ENCODE peak calls at places on chromosomes 6 and 20, in four cellular contexts. One of them, this sample, is unnamed.

GRCh38 chr6:133040025-133040838 is 200.9 kb upstream of the EYA4 start:
- DNase-seq in nephron progenitor cell: no peak
- DNase-seq in heart right ventricle: no peak
- DNase-seq in AG04450: no peak
- DNase-seq in this sample: peak

GRCh38 chr6:123625697-123626096 is 11.1 kb downstream of the TRDN start:
- DNase-seq in AG04450: no peak
- DNase-seq in nephron progenitor cell: no peak
- DNase-seq in heart right ventricle: no peak
- DNase-seq in this sample: no peak

GRCh38 chr6:55659304-55659703 is 80.3 kb upstream of the HMGCLL1 start:
- DNase-seq in heart right ventricle: no peak
- DNase-seq in nephron progenitor cell: no peak
- DNase-seq in AG04450: no peak
- DNase-seq in this sample: no peak

GRCh38 chr20:47063407-47063806 is 168.8 kb downstream of the EYA2 start:
- DNase-seq in heart right ventricle: no peak
- DNase-seq in AG04450: no peak
- DNase-seq in nephron progenitor cell: no peak
- DNase-seq in this sample: no peak

GRCh38 chr6:125931733-125932450 is 24.7 kb upstream of the HINT3 start:
- DNase-seq in heart right ventricle: no peak
- DNase-seq in AG04450: no peak
- DNase-seq in nephron progenitor cell: no peak
- DNase-seq in this sample: peak

GRCh38 chr6:36320475-36320874 is 16.2 kb downstream of the BNIP5 start:
- DNase-seq in AG04450: no peak
- DNase-seq in nephron progenitor cell: no peak
- DNase-seq in heart right ventricle: no peak
- DNase-seq in this sample: no peak

GRCh38 chr20:13302647-13303425 is 81.8 kb downstream of the ISM1 start:
- DNase-seq in AG04450: no peak
- DNase-seq in nephron progenitor cell: peak
- DNase-seq in heart right ventricle: no peak
- DNase-seq in this sample: peak

GRCh38 chr20:47319517-47320252 is 36.8 kb downstream of the ZMYND8 start:
- DNase-seq in AG04450: no peak
- DNase-seq in nephron progenitor cell: peak
- DNase-seq in heart right ventricle: peak
- DNase-seq in this sample: no peak

GRCh38 chr6:163945813-163946212 is 531.3 kb downstream of the QKI start:
- DNase-seq in AG04450: no peak
- DNase-seq in nephron progenitor cell: no peak
- DNase-seq in heart right ventricle: no peak
- DNase-seq in this sample: no peak

GRCh38 chr6:2165216-2165725 is 80.1 kb downstream of the GMDS start:
- DNase-seq in AG04450: no peak
- DNase-seq in heart right ventricle: no peak
- DNase-seq in nephron progenitor cell: no peak
- DNase-seq in this sample: no peak

GRCh38 chr20:56245761-56246160 is 2.8 kb upstream of the MC3R start:
- DNase-seq in heart right ventricle: no peak
- DNase-seq in nephron progenitor cell: no peak
- DNase-seq in AG04450: no peak
- DNase-seq in this sample: no peak

GRCh38 chr6:138157986-138158638 is 3.6 kb upstream of the ARFGEF3 start:
- DNase-seq in nephron progenitor cell: no peak
- DNase-seq in heart right ventricle: no peak
- DNase-seq in AG04450: no peak
- DNase-seq in this sample: no peak

GRCh38 chr6:160146454-160147145 is 25.0 kb downstream of the SLC22A1 start:
- DNase-seq in nephron progenitor cell: no peak
- DNase-seq in AG04450: no peak
- DNase-seq in heart right ventricle: no peak
- DNase-seq in this sample: no peak

GRCh38 chr6:77401231-77401630 is 62.1 kb downstream of the HTR1B start:
- DNase-seq in nephron progenitor cell: no peak
- DNase-seq in AG04450: no peak
- DNase-seq in heart right ventricle: no peak
- DNase-seq in this sample: no peak

GRCh38 chr6:38080889-38081288 is 261.4 kb downstream of the ZFAND3 start:
- DNase-seq in heart right ventricle: no peak
- DNase-seq in AG04450: no peak
- DNase-seq in nephron progenitor cell: no peak
- DNase-seq in this sample: no peak

GRCh38 chr6:6725120-6725833 is 136.8 kb downstream of the LY86 start:
- DNase-seq in heart right ventricle: no peak
- DNase-seq in AG04450: no peak
- DNase-seq in nephron progenitor cell: no peak
- DNase-seq in this sample: no peak

GRCh38 chr6:97705568-97705967 is 422.6 kb upstream of the MMS22L start:
- DNase-seq in AG04450: no peak
- DNase-seq in nephron progenitor cell: no peak
- DNase-seq in heart right ventricle: no peak
- DNase-seq in this sample: no peak
- TF ChIP-seq CTCF in AG04450: peak
- TF ChIP-seq CTCF in nephron progenitor cell: peak
- TF ChIP-seq CTCF in heart right ventricle: no peak
- TF ChIP-seq CTCF in this sample: no peak

DNA sequence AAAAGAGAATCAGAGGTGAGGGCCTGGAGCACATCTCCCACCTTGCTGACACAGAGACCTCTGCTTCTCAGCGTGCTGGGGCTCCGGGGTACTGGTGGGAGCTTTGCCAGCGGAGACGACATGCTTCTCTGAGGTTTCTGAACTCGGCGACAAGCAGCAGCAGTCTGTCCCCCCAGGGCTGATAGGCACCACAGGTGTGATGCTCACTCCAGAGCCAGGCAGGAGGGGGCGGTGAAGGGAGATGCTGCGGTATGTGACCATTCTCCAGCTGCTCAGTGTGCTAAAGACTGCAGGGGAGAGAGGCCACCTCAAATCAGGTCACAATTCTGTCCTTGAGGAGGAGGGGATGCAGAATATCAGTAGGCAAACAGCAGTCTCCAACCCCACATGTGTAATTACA is 219.9 kb downstream of the ALDH8A1 start:
- DNase-seq in nephron progenitor cell: no peak
- DNase-seq in AG04450: no peak
- DNase-seq in heart right ventricle: no peak
- DNase-seq in this sample: no peak
- TF ChIP-seq CTCF in nephron progenitor cell: no peak
- TF ChIP-seq CTCF in AG04450: no peak
- TF ChIP-seq CTCF in heart right ventricle: no peak
- TF ChIP-seq CTCF in this sample: no peak

DNA sequence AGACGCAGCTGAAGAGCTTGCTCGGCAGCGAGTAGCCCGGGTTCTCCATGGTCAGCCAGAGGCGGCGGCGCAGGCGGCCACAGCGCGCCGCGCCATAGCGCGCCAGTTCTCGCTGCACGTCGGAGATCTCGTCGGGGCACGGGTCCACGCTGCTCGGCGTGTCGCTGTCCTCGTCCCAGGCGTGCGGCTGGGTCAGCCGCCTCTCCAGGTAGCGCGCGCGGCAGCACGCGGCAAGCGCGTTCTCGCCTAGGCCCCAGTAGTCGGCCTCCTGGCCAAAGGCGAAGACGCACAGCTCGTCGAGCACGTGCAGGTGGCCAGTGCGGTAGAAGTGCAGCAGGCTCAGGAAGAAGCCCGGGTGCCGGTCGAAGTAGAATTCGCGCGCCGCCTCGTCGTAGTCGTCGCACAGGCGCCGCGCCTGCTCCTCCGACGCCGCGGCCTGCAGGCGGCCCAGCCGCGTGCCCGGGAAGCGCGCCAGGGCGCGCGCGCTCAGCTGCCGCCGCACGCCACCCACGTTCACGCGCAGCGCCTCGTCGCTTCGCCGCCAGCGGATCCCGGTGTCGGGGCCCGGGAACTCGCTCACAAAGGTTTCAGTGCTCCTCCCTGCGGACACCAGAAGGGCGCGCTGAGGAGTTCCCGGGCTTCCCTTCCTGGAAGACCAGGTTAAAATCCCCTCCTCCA is 2.7 kb downstream of the KCNS1 start:
- DNase-seq in nephron progenitor cell: peak
- DNase-seq in heart right ventricle: peak
- DNase-seq in AG04450: no peak
- DNase-seq in this sample: peak
- TF ChIP-seq CTCF in nephron progenitor cell: no peak
- TF ChIP-seq CTCF in heart right ventricle: no peak
- TF ChIP-seq CTCF in AG04450: peak
- TF ChIP-seq CTCF in this sample: no peak

GRCh38 chr6:63817492-63818050 is 182.0 kb downstream of the PHF3 start:
- DNase-seq in AG04450: no peak
- DNase-seq in nephron progenitor cell: no peak
- DNase-seq in heart right ventricle: no peak
- DNase-seq in this sample: no peak

GRCh38 chr6:63814459-63814858 is 178.9 kb downstream of the PHF3 start:
- DNase-seq in AG04450: no peak
- DNase-seq in heart right ventricle: no peak
- DNase-seq in nephron progenitor cell: no peak
- DNase-seq in this sample: no peak

GRCh38 chr6:63816401-63816975 is 180.9 kb downstream of the PHF3 start:
- DNase-seq in heart right ventricle: no peak
- DNase-seq in nephron progenitor cell: no peak
- DNase-seq in AG04450: no peak
- DNase-seq in this sample: no peak

GRCh38 chr6:63819831-63820230 is 184.2 kb downstream of the PHF3 start:
- DNase-seq in AG04450: no peak
- DNase-seq in heart right ventricle: no peak
- DNase-seq in nephron progenitor cell: no peak
- DNase-seq in this sample: no peak

DNA sequence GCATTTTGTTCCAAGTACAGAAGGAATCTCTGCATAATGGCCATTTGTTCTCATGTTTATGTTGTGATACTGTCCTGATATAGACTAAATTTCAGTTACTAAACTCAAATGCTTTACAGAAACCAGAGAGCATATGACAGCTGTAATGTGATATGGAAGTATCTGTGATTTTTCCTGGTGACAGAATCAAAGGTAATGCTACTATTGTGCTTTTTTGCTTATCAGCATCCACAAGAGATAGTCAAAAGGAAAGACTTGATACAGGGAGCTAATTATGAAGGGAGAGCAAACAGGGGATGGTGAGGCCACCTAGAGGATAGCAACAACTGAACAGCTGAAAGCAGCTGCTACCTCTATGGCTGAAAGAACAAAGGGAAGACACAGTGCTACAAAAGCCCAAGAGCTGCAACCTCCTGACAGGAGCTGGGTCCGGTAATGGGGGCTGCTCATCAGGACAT is 181.4 kb downstream of the PHF3 start:
- DNase-seq in heart right ventricle: no peak
- DNase-seq in nephron progenitor cell: no peak
- DNase-seq in AG04450: no peak
- DNase-seq in this sample: no peak
- TF ChIP-seq CTCF in heart right ventricle: no peak
- TF ChIP-seq CTCF in nephron progenitor cell: no peak
- TF ChIP-seq CTCF in AG04450: peak
- TF ChIP-seq CTCF in this sample: no peak

DNA sequence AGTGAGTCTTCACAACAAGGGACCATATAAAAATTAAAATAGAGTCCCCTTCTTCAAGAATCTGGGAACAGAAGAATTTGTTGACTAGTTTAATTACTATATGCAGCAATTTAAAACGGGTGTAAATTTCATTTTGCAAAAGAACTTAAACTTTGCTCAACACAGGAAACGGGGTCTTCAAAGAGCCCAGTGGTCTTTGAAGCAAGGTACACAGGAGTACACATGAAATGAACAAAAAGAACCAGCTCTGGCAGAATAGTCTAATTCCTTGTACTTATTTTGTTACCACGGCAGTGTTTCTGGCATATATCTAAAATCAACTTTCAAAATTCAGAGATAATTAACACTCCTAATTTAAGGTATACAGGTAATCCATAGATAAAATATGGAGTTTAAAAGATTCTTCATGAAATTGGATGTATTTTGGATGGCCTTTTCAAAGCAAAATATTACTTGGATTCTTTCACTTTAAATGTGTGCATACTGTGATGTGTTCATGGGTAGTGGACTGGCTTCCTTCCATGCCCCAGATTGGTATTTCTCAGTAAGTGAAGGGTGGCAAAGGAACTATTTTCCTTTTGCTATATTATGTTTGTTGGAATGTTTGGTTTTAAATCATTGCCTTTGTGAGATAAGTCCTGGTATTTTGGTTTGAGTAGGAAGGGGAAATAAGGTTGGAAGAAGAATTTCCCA is 96.8 kb upstream of the THEMIS start:
- DNase-seq in nephron progenitor cell: no peak
- DNase-seq in AG04450: no peak
- DNase-seq in heart right ventricle: no peak
- DNase-seq in this sample: no peak
- TF ChIP-seq CTCF in nephron progenitor cell: no peak
- TF ChIP-seq CTCF in AG04450: no peak
- TF ChIP-seq CTCF in heart right ventricle: no peak
- TF ChIP-seq CTCF in this sample: no peak

GRCh38 chr20:44401052-44401769 is 45.7 kb downstream of the HNF4A start:
- DNase-seq in heart right ventricle: no peak
- DNase-seq in nephron progenitor cell: no peak
- DNase-seq in AG04450: no peak
- DNase-seq in this sample: no peak
- TF ChIP-seq CTCF in heart right ventricle: no peak
- TF ChIP-seq CTCF in nephron progenitor cell: no peak
- TF ChIP-seq CTCF in AG04450: no peak
- TF ChIP-seq CTCF in this sample: no peak

GRCh38 chr6:68343901-68344300 is 291.2 kb upstream of the ADGRB3 start:
- DNase-seq in nephron progenitor cell: peak
- DNase-seq in AG04450: no peak
- DNase-seq in heart right ventricle: no peak
- DNase-seq in this sample: peak
- TF ChIP-seq CTCF in nephron progenitor cell: peak
- TF ChIP-seq CTCF in AG04450: peak
- TF ChIP-seq CTCF in heart right ventricle: no peak
- TF ChIP-seq CTCF in this sample: peak

GRCh38 chr20:1118336-1119127 is at the start of gene PSMF1:
- DNase-seq in heart right ventricle: peak
- DNase-seq in nephron progenitor cell: peak
- DNase-seq in AG04450: peak
- DNase-seq in this sample: peak
- TF ChIP-seq CTCF in heart right ventricle: no peak
- TF ChIP-seq CTCF in nephron progenitor cell: no peak
- TF ChIP-seq CTCF in AG04450: peak
- TF ChIP-seq CTCF in this sample: no peak